ENCODE peak calls at places on chromosomes 11 and 22, in ten cellular contexts. One of them, this sample, is unnamed.

GRCh38 chr11:105144887-105145286 is 5.3 kb upstream of the CARD18 start:
- DNase-seq in H9: no peak
- DNase-seq in endothelial cell: no peak
- DNase-seq in Calu3: peak; percentile 1
- DNase-seq in AG04450: peak; percentile 42
- DNase-seq in colonic mucosa: no peak
- DNase-seq in osteocyte: no peak
- DNase-seq in sigmoid colon: no peak
- DNase-seq in GM13977: no peak
- DNase-seq in mesothelial cell of epicardium: no peak
- DNase-seq in this sample: no peak

GRCh38 chr22:42515896-42516295 is 3.7 kb downstream of the RRP7A start:
- DNase-seq in H9: no peak
- DNase-seq in osteocyte: no peak
- DNase-seq in sigmoid colon: no peak
- DNase-seq in mesothelial cell of epicardium: no peak
- DNase-seq in endothelial cell: no peak
- DNase-seq in colonic mucosa: no peak
- DNase-seq in Calu3: no peak
- DNase-seq in AG04450: no peak
- DNase-seq in GM13977: no peak
- DNase-seq in this sample: no peak

GRCh38 chr11:64836448-64837072 is 7.9 kb downstream of the CDC42BPG start:
- DNase-seq in sigmoid colon: no peak
- DNase-seq in endothelial cell: no peak
- DNase-seq in AG04450: no peak
- DNase-seq in colonic mucosa: no peak
- DNase-seq in mesothelial cell of epicardium: no peak
- DNase-seq in osteocyte: no peak
- DNase-seq in H9: no peak
- DNase-seq in GM13977: no peak
- DNase-seq in Calu3: no peak
- DNase-seq in this sample: no peak

GRCh38 chr22:49204599-49205214 is 623.0 kb downstream of the BRD1 start:
- DNase-seq in endothelial cell: no peak
- DNase-seq in sigmoid colon: peak; percentile 48
- DNase-seq in AG04450: no peak
- DNase-seq in colonic mucosa: no peak
- DNase-seq in osteocyte: peak; percentile 81
- DNase-seq in GM13977: no peak
- DNase-seq in H9: peak; percentile 14
- DNase-seq in mesothelial cell of epicardium: peak; percentile 11
- DNase-seq in Calu3: no peak
- DNase-seq in this sample: no peak

GRCh38 chr11:128437137-128437536 is 150.2 kb downstream of the ETS1 start:
- DNase-seq in H9: no peak
- DNase-seq in endothelial cell: no peak
- DNase-seq in Calu3: no peak
- DNase-seq in osteocyte: no peak
- DNase-seq in mesothelial cell of epicardium: no peak
- DNase-seq in sigmoid colon: no peak
- DNase-seq in GM13977: no peak
- DNase-seq in AG04450: no peak
- DNase-seq in colonic mucosa: no peak
- DNase-seq in this sample: no peak

GRCh38 chr11:119320593-119321524 is 3.9 kb upstream of the MCAM start:
- DNase-seq in osteocyte: no peak
- DNase-seq in sigmoid colon: peak; percentile 92
- DNase-seq in mesothelial cell of epicardium: no peak
- DNase-seq in AG04450: no peak
- DNase-seq in endothelial cell: peak; percentile 63
- DNase-seq in H9: peak; percentile 70
- DNase-seq in colonic mucosa: peak; percentile 56
- DNase-seq in GM13977: peak; percentile 91
- DNase-seq in Calu3: peak; percentile 23
- DNase-seq in this sample: peak; percentile 88

GRCh38 chr11:64865286-64866172 is 12.9 kb downstream of the EHD1 start:
- DNase-seq in endothelial cell: no peak
- DNase-seq in Calu3: no peak
- DNase-seq in osteocyte: no peak
- DNase-seq in mesothelial cell of epicardium: no peak
- DNase-seq in H9: no peak
- DNase-seq in GM13977: peak; percentile 74
- DNase-seq in AG04450: no peak
- DNase-seq in colonic mucosa: no peak
- DNase-seq in sigmoid colon: no peak
- DNase-seq in this sample: peak; percentile 68

GRCh38 chr11:131880976-131881375 is 510.6 kb downstream of the NTM start:
- DNase-seq in osteocyte: no peak
- DNase-seq in sigmoid colon: no peak
- DNase-seq in H9: no peak
- DNase-seq in mesothelial cell of epicardium: no peak
- DNase-seq in colonic mucosa: no peak
- DNase-seq in Calu3: no peak
- DNase-seq in GM13977: no peak
- DNase-seq in endothelial cell: no peak
- DNase-seq in AG04450: no peak
- DNase-seq in this sample: no peak

GRCh38 chr11:123434262-123434661 is 4.2 kb downstream of the GRAMD1B start:
- DNase-seq in GM13977: peak; percentile 37
- DNase-seq in osteocyte: no peak
- DNase-seq in H9: peak; percentile 65
- DNase-seq in Calu3: peak; percentile 12
- DNase-seq in colonic mucosa: no peak
- DNase-seq in AG04450: no peak
- DNase-seq in sigmoid colon: no peak
- DNase-seq in mesothelial cell of epicardium: no peak
- DNase-seq in endothelial cell: peak; percentile 31
- DNase-seq in this sample: peak; percentile 45

GRCh38 chr22:49142891-49143290 is 684.8 kb downstream of the BRD1 start:
- DNase-seq in Calu3: no peak
- DNase-seq in endothelial cell: no peak
- DNase-seq in sigmoid colon: no peak
- DNase-seq in H9: no peak
- DNase-seq in GM13977: no peak
- DNase-seq in osteocyte: no peak
- DNase-seq in mesothelial cell of epicardium: no peak
- DNase-seq in colonic mucosa: no peak
- DNase-seq in AG04450: no peak
- DNase-seq in this sample: no peak

GRCh38 chr11:59097113-59097708 is 9.8 kb upstream of the FAM111B start:
- DNase-seq in osteocyte: no peak
- DNase-seq in colonic mucosa: peak; percentile 77
- DNase-seq in Calu3: peak; percentile 75
- DNase-seq in mesothelial cell of epicardium: no peak
- DNase-seq in sigmoid colon: peak; percentile 72
- DNase-seq in endothelial cell: peak; percentile 65
- DNase-seq in H9: peak; percentile 65
- DNase-seq in GM13977: no peak
- DNase-seq in AG04450: peak; percentile 46
- DNase-seq in this sample: no peak

GRCh38 chr11:59106363-59107336 is at the start of gene FAM111B:
- DNase-seq in AG04450: peak; percentile 60
- DNase-seq in H9: peak; percentile 94
- DNase-seq in GM13977: peak; percentile 83
- DNase-seq in endothelial cell: peak; percentile 55
- DNase-seq in sigmoid colon: peak; percentile 91
- DNase-seq in mesothelial cell of epicardium: peak; percentile 53
- DNase-seq in Calu3: peak; percentile 87
- DNase-seq in colonic mucosa: peak; percentile 93
- DNase-seq in osteocyte: peak; percentile 90
- DNase-seq in this sample: peak; percentile 84

GRCh38 chr11:59102259-59102765 is 4.7 kb upstream of the FAM111B start:
- DNase-seq in AG04450: no peak
- DNase-seq in colonic mucosa: peak; percentile 79
- DNase-seq in GM13977: peak; percentile 75
- DNase-seq in mesothelial cell of epicardium: peak; percentile 20
- DNase-seq in Calu3: peak; percentile 73
- DNase-seq in endothelial cell: peak; percentile 67
- DNase-seq in osteocyte: no peak
- DNase-seq in sigmoid colon: peak; percentile 69
- DNase-seq in H9: peak; percentile 92
- DNase-seq in this sample: peak; percentile 77
- TF ChIP-seq CTCF in AG04450: peak; percentile 41
- TF ChIP-seq CTCF in colonic mucosa: peak; percentile 14
- TF ChIP-seq CTCF in GM13977: peak; percentile 79
- TF ChIP-seq CTCF in mesothelial cell of epicardium: no peak
- TF ChIP-seq CTCF in Calu3: no peak
- TF ChIP-seq CTCF in endothelial cell: no peak
- TF ChIP-seq CTCF in osteocyte: peak; percentile 19
- TF ChIP-seq CTCF in sigmoid colon: no peak
- TF ChIP-seq CTCF in H9: peak; percentile 53
- TF ChIP-seq CTCF in this sample: peak; percentile 55

GRCh38 chr11:125871391-125872137 is 15.9 kb upstream of the HYLS1 start:
- DNase-seq in colonic mucosa: no peak
- DNase-seq in mesothelial cell of epicardium: no peak
- DNase-seq in sigmoid colon: no peak
- DNase-seq in AG04450: no peak
- DNase-seq in osteocyte: no peak
- DNase-seq in H9: peak; percentile 77
- DNase-seq in endothelial cell: peak; percentile 56
- DNase-seq in GM13977: no peak
- DNase-seq in Calu3: peak; percentile 20
- DNase-seq in this sample: no peak
- TF ChIP-seq CTCF in colonic mucosa: no peak
- TF ChIP-seq CTCF in mesothelial cell of epicardium: peak; percentile 17
- TF ChIP-seq CTCF in sigmoid colon: no peak
- TF ChIP-seq CTCF in AG04450: peak; percentile 70
- TF ChIP-seq CTCF in osteocyte: peak; percentile 64
- TF ChIP-seq CTCF in H9: peak; percentile 78
- TF ChIP-seq CTCF in endothelial cell: peak; percentile 48
- TF ChIP-seq CTCF in GM13977: no peak
- TF ChIP-seq CTCF in Calu3: no peak
- TF ChIP-seq CTCF in this sample: no peak

GRCh38 chr11:15988693-15989231 is 367.6 kb downstream of the SOX6 start:
- DNase-seq in AG04450: no peak
- DNase-seq in Calu3: no peak
- DNase-seq in osteocyte: no peak
- DNase-seq in H9: peak; percentile 72
- DNase-seq in colonic mucosa: no peak
- DNase-seq in sigmoid colon: no peak
- DNase-seq in GM13977: no peak
- DNase-seq in mesothelial cell of epicardium: no peak
- DNase-seq in endothelial cell: peak; percentile 32
- DNase-seq in this sample: no peak
- TF ChIP-seq CTCF in AG04450: no peak
- TF ChIP-seq CTCF in Calu3: peak; percentile 26
- TF ChIP-seq CTCF in osteocyte: peak; percentile 26
- TF ChIP-seq CTCF in H9: peak; percentile 92
- TF ChIP-seq CTCF in colonic mucosa: no peak
- TF ChIP-seq CTCF in sigmoid colon: no peak
- TF ChIP-seq CTCF in GM13977: peak; percentile 17
- TF ChIP-seq CTCF in mesothelial cell of epicardium: no peak
- TF ChIP-seq CTCF in endothelial cell: peak; percentile 64
- TF ChIP-seq CTCF in this sample: no peak

GRCh38 chr11:121122328-121122727 is 21.3 kb downstream of the TECTA start:
- DNase-seq in mesothelial cell of epicardium: no peak
- DNase-seq in colonic mucosa: no peak
- DNase-seq in H9: no peak
- DNase-seq in AG04450: no peak
- DNase-seq in GM13977: no peak
- DNase-seq in osteocyte: no peak
- DNase-seq in endothelial cell: no peak
- DNase-seq in sigmoid colon: no peak
- DNase-seq in Calu3: no peak
- DNase-seq in this sample: no peak

GRCh38 chr11:121123670-121124069 is 22.6 kb downstream of the TECTA start:
- DNase-seq in sigmoid colon: no peak
- DNase-seq in osteocyte: no peak
- DNase-seq in mesothelial cell of epicardium: no peak
- DNase-seq in endothelial cell: no peak
- DNase-seq in Calu3: no peak
- DNase-seq in colonic mucosa: no peak
- DNase-seq in AG04450: no peak
- DNase-seq in H9: no peak
- DNase-seq in GM13977: no peak
- DNase-seq in this sample: no peak

GRCh38 chr11:121117753-121118152 is 16.7 kb downstream of the TECTA start:
- DNase-seq in mesothelial cell of epicardium: no peak
- DNase-seq in endothelial cell: no peak
- DNase-seq in H9: no peak
- DNase-seq in colonic mucosa: no peak
- DNase-seq in GM13977: no peak
- DNase-seq in osteocyte: no peak
- DNase-seq in Calu3: no peak
- DNase-seq in sigmoid colon: no peak
- DNase-seq in AG04450: no peak
- DNase-seq in this sample: no peak

GRCh38 chr11:121113611-121114010 is 12.6 kb downstream of the TECTA start:
- DNase-seq in AG04450: no peak
- DNase-seq in osteocyte: no peak
- DNase-seq in sigmoid colon: no peak
- DNase-seq in GM13977: no peak
- DNase-seq in H9: no peak
- DNase-seq in Calu3: no peak
- DNase-seq in colonic mucosa: no peak
- DNase-seq in mesothelial cell of epicardium: no peak
- DNase-seq in endothelial cell: no peak
- DNase-seq in this sample: no peak

GRCh38 chr11:121119444-121119843 is 18.4 kb downstream of the TECTA start:
- DNase-seq in GM13977: no peak
- DNase-seq in H9: no peak
- DNase-seq in colonic mucosa: no peak
- DNase-seq in sigmoid colon: no peak
- DNase-seq in osteocyte: no peak
- DNase-seq in endothelial cell: no peak
- DNase-seq in Calu3: no peak
- DNase-seq in AG04450: no peak
- DNase-seq in mesothelial cell of epicardium: no peak
- DNase-seq in this sample: no peak
- TF ChIP-seq CTCF in GM13977: no peak
- TF ChIP-seq CTCF in H9: peak; percentile 47
- TF ChIP-seq CTCF in colonic mucosa: no peak
- TF ChIP-seq CTCF in sigmoid colon: no peak
- TF ChIP-seq CTCF in osteocyte: no peak
- TF ChIP-seq CTCF in endothelial cell: no peak
- TF ChIP-seq CTCF in Calu3: no peak
- TF ChIP-seq CTCF in AG04450: no peak
- TF ChIP-seq CTCF in mesothelial cell of epicardium: no peak
- TF ChIP-seq CTCF in this sample: no peak

GRCh38 chr11:69178819-69179482 is 23.2 kb downstream of the SMIM38 start:
- DNase-seq in endothelial cell: no peak
- DNase-seq in mesothelial cell of epicardium: no peak
- DNase-seq in GM13977: no peak
- DNase-seq in sigmoid colon: no peak
- DNase-seq in osteocyte: no peak
- DNase-seq in AG04450: no peak
- DNase-seq in colonic mucosa: no peak
- DNase-seq in H9: no peak
- DNase-seq in Calu3: no peak
- DNase-seq in this sample: no peak
- TF ChIP-seq CTCF in endothelial cell: no peak
- TF ChIP-seq CTCF in mesothelial cell of epicardium: no peak
- TF ChIP-seq CTCF in GM13977: no peak
- TF ChIP-seq CTCF in sigmoid colon: no peak
- TF ChIP-seq CTCF in osteocyte: no peak
- TF ChIP-seq CTCF in AG04450: no peak
- TF ChIP-seq CTCF in colonic mucosa: no peak
- TF ChIP-seq CTCF in H9: no peak
- TF ChIP-seq CTCF in Calu3: no peak
- TF ChIP-seq CTCF in this sample: no peak